ENCODE peak calls at places on chromosomes 3 and 15, in eight cellular contexts. R, H, P, O, U, Q, Y and D are unnamed samples.

GRCh38 chr15:62998262-62998909 is 44.2 kb upstream of the TPM1 start:
- DNase-seq in P (no peak), H (no peak), O (no peak), Y (no peak), Q (no peak), U (no peak), R (no peak), D (no peak)

GRCh38 chr3:108493862-108494261 is 16.5 kb downstream of the MYH15 start:
- DNase-seq in O (no peak), H (no peak), Y (no peak), U (no peak), R (peak), Q (peak), P (no peak), D (no peak)

GRCh38 chr3:150341893-150342292 is 66.2 kb upstream of the TSC22D2 start:
- DNase-seq in Y (no peak), O (no peak), H (no peak), U (no peak), R (no peak), P (no peak), Q (peak), D (no peak)

GRCh38 chr15:42364529-42364928 is 5.2 kb downstream of the CAPN3 start:
- DNase-seq in H (no peak), P (no peak), Q (peak), R (peak), O (no peak), U (peak), Y (no peak), D (no peak)

GRCh38 chr15:63156708-63157065 is 590 bp downstream of the RPS27L start:
- DNase-seq in U (peak), H (peak), O (peak), Q (peak), P (no peak), Y (peak), R (peak), D (no peak)

GRCh38 chr3:166303685-166304084 is 466.5 kb upstream of the BCHE start:
- DNase-seq in O (no peak), Q (no peak), U (no peak), Y (no peak), H (no peak), P (no peak), R (no peak), D (no peak)

GRCh38 chr15:67178569-67179210 is 75.8 kb downstream of the AAGAB start:
- DNase-seq in U (no peak), H (peak), O (peak), R (peak), Q (peak), P (no peak), Y (no peak), D (no peak)

GRCh38 chr3:86990734-86991481 is at the start of gene VGLL3:
- DNase-seq in U (peak), P (peak), H (peak), Q (peak), Y (no peak), R (peak), O (peak), D (peak)

GRCh38 chr15:74790080-74790916 is 8.4 kb downstream of the CSK start:
- DNase-seq in Y (no peak), H (peak), Q (peak), O (peak), U (peak), R (peak), P (no peak), D (no peak)

GRCh38 chr3:171950373-171950772 is 89.0 kb upstream of the FNDC3B start:
- DNase-seq in U (no peak), Q (peak), R (peak), P (no peak), O (peak), Y (no peak), H (peak), D (no peak)

GRCh38 chr3:51275096-51275805 is 109.8 kb upstream of the MANF start:
- DNase-seq in H (no peak), R (no peak), Y (no peak), O (no peak), U (peak), Q (no peak), P (no peak), D (no peak)

GRCh38 chr3:126180477-126181397 is at the start of gene ALDH1L1:
- DNase-seq in Y (no peak), P (peak), R (no peak), O (peak), U (peak), Q (peak), H (peak), D (peak)

GRCh38 chr3:45597166-45597565 is 2.6 kb downstream of the LIMD1 start:
- DNase-seq in Y (no peak), U (no peak), R (peak), Q (peak), H (peak), P (no peak), O (peak), D (no peak)

GRCh38 chr15:80396094-80396493 is 8.1 kb upstream of the ARNT2 start:
- DNase-seq in H (no peak), P (no peak), O (no peak), R (peak), Y (no peak), U (no peak), Q (no peak), D (no peak)

GRCh38 chr3:61938878-61939549 is 377.6 kb downstream of the PTPRG start:
- DNase-seq in R (no peak), Q (no peak), O (no peak), P (no peak), H (no peak), U (no peak), Y (no peak), D (no peak)

GRCh38 chr3:196604548-196604947 is 34.9 kb upstream of the NRROS start:
- DNase-seq in Q (no peak), Y (no peak), H (no peak), O (no peak), U (no peak), R (no peak), P (no peak), D (no peak)

GRCh38 chr15:77982127-77982490 is 95.4 kb downstream of the TBC1D2B start:
- DNase-seq in U (no peak), P (no peak), R (no peak), H (no peak), Q (no peak), O (no peak), Y (no peak), D (no peak)

GRCh38 chr3:57816471-57817105 is 60.5 kb downstream of the SLMAP start:
- DNase-seq in H (peak), U (no peak), P (no peak), Q (peak), Y (no peak), O (peak), R (no peak), D (no peak)

GRCh38 chr3:150391200-150391599 is 16.9 kb upstream of the TSC22D2 start:
- DNase-seq in H (peak), Q (peak), Y (no peak), R (peak), O (no peak), P (no peak), U (no peak), D (no peak)

GRCh38 chr3:179544981-179545645 is 17.6 kb upstream of the ACTL6A start:
- DNase-seq in H (peak), R (peak), U (no peak), P (no peak), Y (no peak), O (peak), Q (peak), D (no peak)

GRCh38 chr3:152671998-152672649 is 162.8 kb upstream of the P2RY1 start:
- DNase-seq in P (no peak), H (no peak), Y (no peak), R (no peak), O (no peak), U (no peak), Q (no peak), D (no peak)

GRCh38 chr3:60720696-60721228 is 530.5 kb downstream of the FHIT start:
- DNase-seq in R (no peak), Q (peak), U (no peak), H (no peak), Y (no peak), P (no peak), O (peak), D (no peak)

GRCh38 chr3:148360046-148360445 is 337.7 kb upstream of the AGTR1 start:
- DNase-seq in U (no peak), R (no peak), O (peak), Q (peak), H (peak), Y (no peak), P (no peak), D (no peak)

GRCh38 chr15:57824186-57824585 is 117.7 kb downstream of the POLR2M start:
- DNase-seq in P (no peak), Q (no peak), U (no peak), Y (no peak), R (no peak), H (no peak), O (no peak), D (no peak)

GRCh38 chr3:23442598-23443383 is 239.7 kb downstream of the UBE2E2 start:
- DNase-seq in Q (peak), R (peak), H (peak), Y (no peak), U (no peak), P (no peak), O (peak), D (no peak)

GRCh38 chr3:146222204-146223046 is 28.5 kb downstream of the PLSCR4 start:
- DNase-seq in Y (no peak), O (peak), U (no peak), Q (no peak), H (peak), R (no peak), P (no peak), D (no peak)

GRCh38 chr15:41512512-41513281 is 930 bp downstream of the LTK start:
- DNase-seq in U (no peak), Y (no peak), H (no peak), O (no peak), R (no peak), P (no peak), Q (peak), D (no peak)

GRCh38 chr15:89888214-89888804 is 5.5 kb downstream of the AP3S2 start:
- DNase-seq in O (peak), P (no peak), R (peak), H (peak), U (no peak), Y (no peak), Q (peak), D (no peak)

GRCh38 chr3:48715179-48715800 is 1.7 kb downstream of the IP6K2 start:
- DNase-seq in P (no peak), Y (no peak), Q (peak), R (peak), H (peak), O (peak), U (no peak), D (no peak)

GRCh38 chr3:193243571-193243970 is 2.5 kb downstream of the PLAAT1 start:
- DNase-seq in P (no peak), U (no peak), H (no peak), O (no peak), R (no peak), Q (no peak), Y (no peak), D (no peak)

GRCh38 chr3:68973635-68974034 is 39.8 kb downstream of the EOGT start:
- DNase-seq in Y (no peak), R (no peak), H (no peak), O (no peak), Q (peak), U (no peak), P (no peak), D (no peak)

GRCh38 chr3:186189492-186189891 is 80.6 kb upstream of the ETV5 start:
- DNase-seq in O (no peak), P (no peak), Y (no peak), U (no peak), H (no peak), Q (no peak), R (no peak), D (no peak)

GRCh38 chr3:189139631-189140030 is 32.1 kb upstream of the TPRG1 start:
- DNase-seq in R (no peak), U (no peak), O (no peak), Y (no peak), P (no peak), H (no peak), Q (no peak), D (no peak)